ENCODE peak calls at places on chromosomes 4 and X, in five cellular contexts. K is psoas muscle, S is GM13976, R is keratinocyte, V is neural progenitor cell. F is an unnamed sample.

GRCh38 chrX:44765556-44765955 is 78.3 kb upstream of the DUSP21 start:
- DNase-seq in K (no peak), S (no peak), R (no peak), V (no peak), F (no peak)

GRCh38 chr4:67699603-67700002 is 1.4 kb downstream of the UBA6 start:
- DNase-seq in K (no peak), S (no peak), R (no peak), V (no peak), F (no peak)

GRCh38 chr4:80295841-80296240 is 29.4 kb downstream of the FGF5 start:
- DNase-seq in K (no peak), S (no peak), R (no peak), V (no peak), F (no peak)

GRCh38 chr4:9996319-9997110 is 24.8 kb downstream of the SLC2A9 start:
- DNase-seq in K (no peak), S (no peak), R (no peak), V (no peak), F (no peak)

GRCh38 chr4:52846502-52846901 is 15.6 kb upstream of the RASL11B start:
- DNase-seq in K (no peak), S (no peak), R (no peak), V (no peak), F (no peak)

GRCh38 chr4:157128395-157128794 is 52.4 kb downstream of the GLRB start:
- DNase-seq in K (no peak), S (no peak), R (no peak), V (no peak), F (no peak)

GRCh38 chrX:11105080-11105479 is 6.1 kb upstream of the HCCS start:
- DNase-seq in K (no peak), S (no peak), R (peak), V (no peak), F (no peak)

GRCh38 chrX:2678583-2678982 is 12.5 kb upstream of the CD99 start:
- DNase-seq in K (no peak), S (no peak), R (no peak), V (no peak), F (no peak)

GRCh38 chrX:74225111-74225510 is 78.9 kb upstream of the ZCCHC13 start:
- DNase-seq in K (no peak), S (no peak), R (no peak), V (no peak), F (no peak)

GRCh38 chrX:74232859-74233258 is 71.1 kb upstream of the ZCCHC13 start:
- DNase-seq in K (no peak), S (no peak), R (no peak), V (no peak), F (no peak)

GRCh38 chrX:74231625-74232024 is 72.4 kb upstream of the ZCCHC13 start:
- DNase-seq in K (no peak), S (no peak), R (no peak), V (no peak), F (no peak)

GRCh38 chrX:74234829-74235228 is 69.2 kb upstream of the ZCCHC13 start:
- DNase-seq in K (no peak), S (no peak), R (no peak), V (no peak), F (no peak)

GRCh38 chrX:74230094-74230493 is 73.9 kb upstream of the ZCCHC13 start:
- DNase-seq in K (no peak), S (no peak), R (no peak), V (no peak), F (no peak)
- TF ChIP-seq CTCF in K (no peak), S (no peak), R (no peak), V (no peak), F (no peak)

DNA sequence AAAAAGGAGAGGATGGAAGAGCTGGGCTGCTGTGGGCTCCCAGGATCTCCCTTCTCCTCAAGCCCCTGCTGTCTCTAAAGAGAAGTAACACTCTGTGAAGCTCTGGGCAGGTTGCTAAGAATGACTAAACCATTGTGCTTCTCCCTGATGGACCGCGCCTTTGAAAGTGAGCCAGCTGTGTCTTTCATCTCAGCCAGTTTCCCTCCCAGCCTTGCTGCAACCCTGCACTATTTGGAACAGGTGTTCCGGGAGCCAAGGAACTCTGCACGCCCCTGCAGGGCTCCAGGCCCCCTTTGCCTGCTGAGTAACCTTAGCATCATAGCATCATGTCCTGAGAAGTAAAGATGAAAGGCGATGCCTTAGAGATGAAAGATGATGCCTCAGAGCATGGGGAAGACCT is 39.7 kb downstream of the SMIM20 start:
- DNase-seq in K (peak), S (no peak), R (peak), V (peak), F (no peak)
- TF ChIP-seq CTCF in K (no peak), S (no peak), R (peak), V (no peak), F (no peak)

GRCh38 chr4:169366821-169367220 is 96.1 kb upstream of the SH3RF1 start:
- DNase-seq in K (no peak), S (no peak), R (no peak), V (no peak), F (no peak)

GRCh38 chr4:169369634-169370033 is 98.9 kb upstream of the SH3RF1 start:
- DNase-seq in K (no peak), S (no peak), R (no peak), V (no peak), F (no peak)

GRCh38 chr4:169377367-169377766 is 106.6 kb upstream of the SH3RF1 start:
- DNase-seq in K (no peak), S (no peak), R (no peak), V (no peak), F (no peak)

GRCh38 chr4:169376421-169376820 is 105.7 kb upstream of the SH3RF1 start:
- DNase-seq in K (no peak), S (no peak), R (no peak), V (no peak), F (no peak)

DNA sequence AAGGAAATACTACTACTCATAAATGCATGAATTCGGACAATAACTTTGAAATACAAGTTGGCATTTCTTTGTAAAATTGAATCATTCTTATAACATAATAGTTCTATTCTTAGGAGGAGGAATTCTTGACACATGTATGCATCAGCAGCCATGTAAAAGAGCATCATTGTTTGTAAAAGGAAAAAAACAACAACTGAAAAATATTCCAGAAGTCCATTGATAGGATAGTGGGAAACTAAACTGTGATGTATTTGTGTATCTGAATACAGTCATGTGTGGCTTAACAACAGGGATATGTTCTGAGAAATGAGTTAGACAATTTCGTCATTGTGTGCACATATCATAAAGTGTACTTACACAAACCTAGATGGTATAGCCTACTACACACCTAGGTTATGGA is 102.0 kb upstream of the SH3RF1 start:
- DNase-seq in K (no peak), S (no peak), R (no peak), V (no peak), F (no peak)
- TF ChIP-seq CTCF in K (no peak), S (no peak), R (no peak), V (no peak), F (no peak)

GRCh38 chr4:177367336-177367735 is 57.7 kb downstream of the NEIL3 start:
- DNase-seq in K (no peak), S (no peak), R (no peak), V (peak), F (no peak)
- TF ChIP-seq CTCF in K (no peak), S (no peak), R (peak), V (peak), F (no peak)

GRCh38 chr4:7169134-7169533 is 23.2 kb upstream of the SORCS2 start:
- DNase-seq in K (no peak), S (no peak), R (no peak), V (no peak), F (peak)

GRCh38 chr4:7168106-7168505 is 24.2 kb upstream of the SORCS2 start:
- DNase-seq in K (no peak), S (no peak), R (no peak), V (no peak), F (no peak)

GRCh38 chr4:7166981-7167700 is 25.2 kb upstream of the SORCS2 start:
- DNase-seq in K (no peak), S (no peak), R (no peak), V (no peak), F (peak)

GRCh38 chr4:7166286-7166685 is 26.1 kb upstream of the SORCS2 start:
- DNase-seq in K (no peak), S (no peak), R (no peak), V (no peak), F (no peak)

GRCh38 chr4:7167706-7168105 is 24.6 kb upstream of the SORCS2 start:
- DNase-seq in K (no peak), S (no peak), R (no peak), V (no peak), F (no peak)
- TF ChIP-seq CTCF in K (no peak), S (no peak), R (no peak), V (peak), F (no peak)

GRCh38 chr4:119212964-119213606 is 572 bp downstream of the USP53 start:
- DNase-seq in K (peak), S (peak), R (no peak), V (peak), F (peak)
- TF ChIP-seq CTCF in K (peak), S (peak), R (no peak), V (peak), F (no peak)

DNA sequence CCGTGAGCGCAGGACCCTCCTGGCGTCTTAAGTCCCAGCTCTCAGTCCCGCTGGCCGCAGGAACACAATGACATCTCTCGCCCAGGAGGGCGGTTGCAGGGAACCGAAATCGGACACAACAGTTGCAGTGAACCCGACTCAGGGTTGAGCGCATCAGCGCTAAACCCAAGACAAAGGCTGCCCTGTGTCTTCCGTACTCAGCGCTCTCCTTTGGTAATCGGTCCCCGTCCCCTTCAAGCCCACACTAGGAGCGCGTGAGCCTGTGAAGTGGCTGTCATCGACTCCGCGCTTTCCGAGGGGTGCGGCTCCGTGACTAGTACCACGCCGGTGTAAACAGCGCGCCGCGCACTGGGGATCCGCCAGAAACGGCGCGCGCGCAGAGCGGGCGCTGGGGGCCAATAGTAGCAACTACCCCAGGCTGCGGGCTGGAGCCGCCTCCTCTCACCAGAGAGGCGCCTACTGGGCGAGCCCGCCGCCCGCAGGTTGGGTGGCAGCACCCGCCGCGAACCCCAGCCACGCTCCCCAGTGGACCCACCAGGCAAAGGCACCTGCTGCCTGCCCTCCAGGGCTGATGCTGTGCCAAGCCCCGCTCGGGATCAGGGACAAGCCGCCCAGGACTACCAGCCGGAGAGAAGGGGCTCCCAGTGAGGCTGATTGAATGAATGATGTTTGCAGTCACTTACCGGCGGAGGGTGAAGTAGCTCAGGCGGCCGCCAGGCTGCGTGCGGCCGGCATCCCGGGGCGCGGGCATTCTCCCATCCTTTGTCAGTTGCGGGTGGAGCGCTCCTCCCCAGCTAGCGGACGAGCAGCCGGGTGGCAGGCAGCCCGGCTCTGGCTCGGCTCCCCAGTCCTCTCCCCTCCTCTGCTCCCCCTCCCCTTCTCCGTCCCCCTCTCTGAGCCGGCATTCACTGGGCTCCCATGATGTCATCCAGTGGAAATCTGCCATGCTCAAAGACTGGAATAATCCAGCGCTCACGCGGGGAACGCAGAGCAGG is 370.4 kb upstream of the SMIM31 start:
- DNase-seq in K (no peak), S (peak), R (no peak), V (peak), F (no peak)
- TF ChIP-seq CTCF in K (no peak), S (no peak), R (peak), V (peak), F (no peak)

DNA sequence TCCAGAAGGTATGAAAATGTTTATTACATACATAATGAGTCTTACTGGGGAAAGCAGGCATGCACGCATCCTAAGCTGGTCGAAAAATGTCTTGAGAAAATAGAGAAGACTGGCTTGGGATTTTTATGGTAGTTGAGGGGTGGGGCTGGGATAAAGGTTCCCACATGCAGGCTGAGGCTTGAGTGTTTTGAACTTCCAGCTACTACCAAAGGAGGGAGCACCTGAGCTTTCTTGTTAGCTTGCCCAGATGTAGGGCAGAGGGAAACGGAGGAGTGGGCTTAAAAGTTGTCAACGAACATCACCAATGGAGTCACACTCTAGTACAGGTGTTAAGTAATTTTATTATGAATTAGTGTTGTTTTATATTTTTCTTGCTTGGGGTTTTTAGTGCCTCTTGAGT is 39.6 kb upstream of the SRPX start:
- DNase-seq in K (no peak), S (peak), R (no peak), V (peak), F (no peak)
- TF ChIP-seq CTCF in K (no peak), S (peak), R (peak), V (peak), F (no peak)

GRCh38 chr4:86791126-86791525 is 58.1 kb downstream of the SLC10A6 start:
- DNase-seq in K (no peak), S (no peak), R (no peak), V (peak), F (no peak)
- TF ChIP-seq CTCF in K (no peak), S (no peak), R (no peak), V (peak), F (no peak)

GRCh38 chr4:48102303-48102702 is 31.7 kb downstream of the TXK start:
- DNase-seq in K (no peak), S (no peak), R (no peak), V (no peak), F (no peak)

GRCh38 chr4:48100248-48100647 is 33.8 kb downstream of the TXK start:
- DNase-seq in K (no peak), S (no peak), R (no peak), V (no peak), F (no peak)

GRCh38 chr4:48105230-48105629 is 28.8 kb downstream of the TXK start:
- DNase-seq in K (no peak), S (no peak), R (no peak), V (no peak), F (no peak)

GRCh38 chr4:48108309-48109073 is 25.6 kb downstream of the TXK start:
- DNase-seq in K (no peak), S (no peak), R (no peak), V (no peak), F (no peak)

DNA sequence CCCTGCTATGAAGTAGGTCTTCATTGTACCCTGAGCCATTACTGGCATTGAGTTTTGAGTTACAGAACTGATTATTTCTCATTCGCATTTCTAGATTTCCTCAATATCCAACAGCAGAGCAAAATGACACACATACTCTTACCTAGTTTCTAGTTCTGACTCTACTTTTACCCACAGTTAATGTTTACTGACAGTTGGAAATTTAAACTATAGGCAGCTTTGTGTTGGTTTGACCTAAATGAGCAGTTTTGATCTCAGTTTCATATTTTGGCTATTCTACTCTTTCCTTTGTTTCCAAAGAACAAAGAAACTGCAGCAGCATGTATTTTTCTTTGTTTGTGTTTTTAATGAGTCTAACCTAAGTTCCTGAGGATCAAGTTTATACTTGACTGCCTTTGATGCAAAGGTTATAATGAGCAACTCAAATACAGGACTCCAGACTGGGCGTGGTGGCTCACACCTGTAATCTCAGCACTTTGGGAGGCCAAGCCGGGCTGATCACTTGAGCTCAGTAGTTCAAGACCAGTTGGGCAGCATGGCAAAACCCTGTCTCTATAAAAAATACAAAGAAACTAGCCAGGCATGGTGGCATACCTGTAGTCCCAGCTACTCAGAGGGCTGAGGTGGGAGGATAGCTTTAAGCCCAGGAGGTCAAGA is 30.4 kb downstream of the TXK start:
- DNase-seq in K (no peak), S (no peak), R (no peak), V (no peak), F (no peak)
- TF ChIP-seq CTCF in K (no peak), S (no peak), R (no peak), V (no peak), F (no peak)